ENCODE peak calls at places on chromosome 10, in six cellular contexts. U is CD8-positive, alpha-beta T cell; T is GM10248; H is fibroblast of lung; O is Calu3; J is MCF 10A. S is an unnamed sample.

GRCh38 chr10:93126484-93127052 is 52.9 kb downstream of the CYP26A1 start:
- DNase-seq in U (no peak), T (no peak), H (no peak), O (no peak), J (no peak), S (no peak)

GRCh38 chr10:101272229-101272868 is 43.1 kb upstream of the LBX1 start:
- DNase-seq in U (peak; percentile 41), T (peak; percentile 84), H (peak; percentile 50), O (peak; percentile 59), J (peak; percentile 77), S (peak; percentile 83)

GRCh38 chr10:97109562-97109961 is 76.2 kb downstream of the SLIT1 start:
- DNase-seq in U (no peak), T (no peak), H (no peak), O (no peak), J (no peak), S (no peak)

GRCh38 chr10:97640868-97641811 is 669 bp downstream of the PI4K2A start:
- DNase-seq in U (peak; percentile 1), T (peak; percentile 41), H (peak; percentile 75), O (no peak), J (peak; percentile 34), S (peak; percentile 50)

GRCh38 chr10:71241899-71242620 is 29.7 kb downstream of the UNC5B start:
- DNase-seq in U (no peak), T (no peak), H (no peak), O (no peak), J (no peak), S (no peak)

GRCh38 chr10:76242956-76243355 is 811.5 kb downstream of the LRMDA start:
- DNase-seq in U (no peak), T (no peak), H (no peak), O (no peak), J (no peak), S (no peak)

GRCh38 chr10:48701139-48701901 is 16.6 kb downstream of the WDFY4 start:
- DNase-seq in U (no peak), T (no peak), H (no peak), O (no peak), J (no peak), S (no peak)

GRCh38 chr10:128024426-128024825 is 101.8 kb downstream of the MKI67 start:
- DNase-seq in U (no peak), T (no peak), H (no peak), O (no peak), J (no peak), S (no peak)

GRCh38 chr10:14486777-14487510 is 156.2 kb upstream of the FRMD4A start:
- DNase-seq in U (no peak), T (no peak), H (peak; percentile 98), O (peak; percentile 8), J (peak; percentile 28), S (no peak)

GRCh38 chr10:59361659-59362183 is 628 bp downstream of the FAM13C start:
- DNase-seq in U (no peak), T (no peak), H (no peak), O (no peak), J (no peak), S (no peak)

GRCh38 chr10:130778166-130778545 is 533.4 kb downstream of the TCERG1L start:
- DNase-seq in U (no peak), T (no peak), H (no peak), O (no peak), J (no peak), S (no peak)

GRCh38 chr10:128852449-128852848 is 614.6 kb upstream of the MGMT start:
- DNase-seq in U (no peak), T (no peak), H (no peak), O (no peak), J (no peak), S (no peak)

GRCh38 chr10:3426190-3426845 is 253.7 kb upstream of the PITRM1 start:
- DNase-seq in U (no peak), T (no peak), H (peak; percentile 89), O (peak; percentile 30), J (peak; percentile 82), S (no peak)

GRCh38 chr10:25059990-25060389 is 43.6 kb downstream of the THNSL1 start:
- DNase-seq in U (no peak), T (no peak), H (peak; percentile 51), O (peak; percentile 79), J (peak; percentile 94), S (no peak)

GRCh38 chr10:44307691-44308090 is 77.2 kb downstream of the CXCL12 start:
- DNase-seq in U (no peak), T (no peak), H (no peak), O (no peak), J (no peak), S (no peak)

GRCh38 chr10:3197354-3198003 is 24.9 kb upstream of the PITRM1 start:
- DNase-seq in U (peak; percentile 51), T (peak; percentile 77), H (peak; percentile 84), O (peak; percentile 87), J (peak; percentile 80), S (peak; percentile 90)

GRCh38 chr10:29191674-29192073 is 97.2 kb upstream of the LYZL1 start:
- DNase-seq in U (no peak), T (no peak), H (no peak), O (no peak), J (no peak), S (no peak)

GRCh38 chr10:122062831-122063674 is 74.1 kb downstream of the TACC2 start:
- DNase-seq in U (no peak), T (no peak), H (peak; percentile 93), O (peak; percentile 79), J (peak; percentile 97), S (peak; percentile 44)

GRCh38 chr10:61994404-61995031 is 93.0 kb downstream of the ARID5B start:
- DNase-seq in U (no peak), T (no peak), H (no peak), O (peak; percentile 31), J (no peak), S (no peak)

GRCh38 chr10:77513783-77514331 is 123.8 kb downstream of the KCNMA1 start:
- DNase-seq in U (no peak), T (no peak), H (peak; percentile 86), O (peak; percentile 91), J (peak; percentile 79), S (no peak)

GRCh38 chr10:126917975-126918908 is 13.0 kb downstream of the DOCK1 start:
- DNase-seq in U (no peak), T (no peak), H (no peak), O (no peak), J (no peak), S (no peak)

GRCh38 chr10:95815701-95816100 is 59.7 kb downstream of the ENTPD1 start:
- DNase-seq in U (no peak), T (no peak), H (no peak), O (no peak), J (no peak), S (peak; percentile 30)

GRCh38 chr10:79081353-79082034 is 12.7 kb downstream of the ZMIZ1 start:
- DNase-seq in U (no peak), T (no peak), H (peak; percentile 85), O (no peak), J (peak; percentile 85), S (no peak)
- TF ChIP-seq CTCF in U (no peak), T (no peak), H (no peak), O (no peak), J (no peak), S (no peak)

DNA sequence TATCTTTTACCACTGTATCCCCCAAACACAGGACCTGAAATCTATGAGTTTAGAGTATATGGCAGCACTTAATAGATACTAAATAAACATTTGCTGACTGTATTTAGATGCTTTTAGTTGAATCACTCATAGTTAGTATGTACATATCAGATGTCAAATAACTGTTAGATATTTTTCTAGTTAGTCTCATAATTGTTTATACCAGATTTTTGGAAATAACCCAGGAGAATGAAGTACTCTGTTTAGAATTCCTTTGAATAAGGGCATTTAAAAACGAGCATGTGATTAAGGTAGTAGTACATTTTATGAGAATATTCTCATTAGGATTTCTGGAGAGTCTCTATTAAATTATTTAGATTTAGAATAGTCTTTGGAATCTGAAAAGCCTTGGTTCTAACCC is 22.3 kb upstream of the ZEB1 start:
- DNase-seq in U (no peak), T (no peak), H (peak; percentile 47), O (no peak), J (no peak), S (no peak)
- TF ChIP-seq CTCF in U (no peak), T (no peak), H (no peak), O (no peak), J (no peak), S (no peak)

GRCh38 chr10:124262249-124262865 is 156.4 kb downstream of the OAT start:
- DNase-seq in U (no peak), T (no peak), H (no peak), O (no peak), J (no peak), S (no peak)
- TF ChIP-seq CTCF in U (no peak), T (no peak), H (no peak), O (no peak), J (no peak), S (no peak)

GRCh38 chr10:50937230-50937907 is 51.9 kb upstream of the A1CF start:
- DNase-seq in U (no peak), T (no peak), H (peak; percentile 75), O (peak; percentile 13), J (peak; percentile 45), S (peak; percentile 9)
- TF ChIP-seq CTCF in U (no peak), T (peak; percentile 32), H (peak; percentile 63), O (peak; percentile 24), J (peak; percentile 29), S (peak; percentile 52)

GRCh38 chr10:64089648-64090047 is 568.4 kb downstream of the REEP3 start:
- DNase-seq in U (no peak), T (no peak), H (no peak), O (no peak), J (no peak), S (no peak)

GRCh38 chr10:64093304-64093703 is 572.1 kb downstream of the REEP3 start:
- DNase-seq in U (no peak), T (no peak), H (no peak), O (no peak), J (no peak), S (no peak)

GRCh38 chr10:64093946-64094560 is 572.9 kb downstream of the REEP3 start:
- DNase-seq in U (no peak), T (no peak), H (no peak), O (no peak), J (no peak), S (no peak)

GRCh38 chr10:64090865-64091264 is 569.7 kb downstream of the REEP3 start:
- DNase-seq in U (no peak), T (no peak), H (no peak), O (no peak), J (no peak), S (no peak)

DNA sequence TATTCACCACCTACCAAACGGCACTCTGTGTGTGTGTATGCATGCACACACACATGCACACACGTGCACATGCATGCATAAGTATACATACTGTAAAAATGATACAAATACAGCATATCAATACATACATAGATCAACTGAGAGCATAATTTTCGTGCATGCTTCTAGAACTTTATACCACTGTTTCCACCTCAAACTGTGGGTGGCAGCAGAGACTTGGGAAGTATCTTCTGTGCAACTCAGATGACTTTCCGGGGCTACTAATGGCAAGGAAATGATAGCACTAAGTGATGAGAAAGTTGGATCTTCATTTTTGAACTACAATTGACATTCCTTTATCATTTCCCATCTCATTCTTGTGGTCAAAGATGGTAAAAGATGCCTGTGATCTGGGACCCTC is 570.7 kb downstream of the REEP3 start:
- DNase-seq in U (no peak), T (no peak), H (peak; percentile 3), O (peak; percentile 41), J (peak; percentile 46), S (no peak)
- TF ChIP-seq CTCF in U (no peak), T (peak; percentile 27), H (no peak), O (peak; percentile 48), J (peak; percentile 15), S (no peak)

GRCh38 chr10:69242037-69242843 is 22.1 kb downstream of the HKDC1 start:
- DNase-seq in U (no peak), T (no peak), H (no peak), O (no peak), J (no peak), S (no peak)
- TF ChIP-seq CTCF in U (no peak), T (no peak), H (no peak), O (no peak), J (no peak), S (no peak)

S was measured in endothelial cell.